ENCODE peak calls at places on chromosomes 1 and 21, in nine cellular contexts. Z, Q, M, C, B, A, D, T and Y are unnamed samples.

GRCh38 chr1:115814685-115815398 is 26.1 kb downstream of the NHLH2 start:
- DNase-seq in Z (no peak), Q (no peak), M (no peak), C (no peak), B (no peak), A (no peak), D (no peak), T (no peak), Y (no peak)

GRCh38 chr1:208010487-208011079 is 99.7 kb upstream of the CD34 start:
- DNase-seq in Z (no peak), Q (no peak), M (no peak), C (no peak), B (no peak), A (no peak), D (no peak), T (no peak), Y (no peak)

GRCh38 chr1:165259706-165260105 is 96.8 kb downstream of the LMX1A start:
- DNase-seq in Z (no peak), Q (no peak), M (no peak), C (no peak), B (no peak), A (no peak), D (no peak), T (no peak), Y (no peak)

GRCh38 chr1:42209516-42210370 is 45.2 kb upstream of the GUCA2A start:
- DNase-seq in Z (peak; percentile 14), Q (no peak), M (no peak), C (no peak), B (no peak), A (no peak), D (no peak), T (no peak), Y (no peak)

GRCh38 chr1:110011527-110012041 is 22.8 kb upstream of the STRIP1 start:
- DNase-seq in Z (peak; percentile 76), Q (peak; percentile 34), M (no peak), C (no peak), B (no peak), A (no peak), D (peak; percentile 14), T (no peak), Y (no peak)

GRCh38 chr1:228862542-228863505 is 127.5 kb downstream of the RHOU start:
- DNase-seq in Z (no peak), Q (no peak), M (no peak), C (no peak), B (no peak), A (no peak), D (no peak), T (no peak), Y (no peak)

GRCh38 chr1:240732390-240732789 is 120.4 kb upstream of the GREM2 start:
- DNase-seq in Z (peak; percentile 81), Q (peak; percentile 20), M (no peak), C (peak; percentile 15), B (no peak), A (peak; percentile 57), D (peak; percentile 0), T (no peak), Y (no peak)

GRCh38 chr21:42493109-42494060 is 2.6 kb downstream of the RSPH1 start:
- DNase-seq in Z (no peak), Q (no peak), M (no peak), C (no peak), B (no peak), A (no peak), D (no peak), T (no peak), Y (no peak)

GRCh38 chr1:185670187-185670627 is 64.0 kb upstream of the HMCN1 start:
- DNase-seq in Z (peak; percentile 46), Q (peak; percentile 56), M (no peak), C (no peak), B (no peak), A (peak; percentile 5), D (peak; percentile 33), T (no peak), Y (no peak)

GRCh38 chr1:62364726-62365125 is 45.5 kb upstream of the KANK4 start:
- DNase-seq in Z (peak; percentile 5), Q (no peak), M (no peak), C (no peak), B (no peak), A (no peak), D (no peak), T (no peak), Y (no peak)

GRCh38 chr1:47554901-47555300 is 117.1 kb downstream of the FOXD2 start:
- DNase-seq in Z (peak; percentile 52), Q (no peak), M (no peak), C (no peak), B (no peak), A (no peak), D (no peak), T (no peak), Y (no peak)

GRCh38 chr1:94986783-94987182 is 59.9 kb upstream of the CNN3 start:
- DNase-seq in Z (peak; percentile 90), Q (no peak), M (no peak), C (no peak), B (no peak), A (no peak), D (no peak), T (no peak), Y (no peak)

GRCh38 chr1:94642617-94643315 is 101.2 kb upstream of the F3 start:
- DNase-seq in Z (no peak), Q (no peak), M (no peak), C (no peak), B (no peak), A (no peak), D (no peak), T (no peak), Y (no peak)

GRCh38 chr1:12486401-12487005 is 131.5 kb downstream of the DHRS3 start:
- DNase-seq in Z (peak; percentile 45), Q (peak; percentile 13), M (peak; percentile 84), C (no peak), B (no peak), A (no peak), D (no peak), T (no peak), Y (no peak)

GRCh38 chr1:85544689-85545203 is 35.8 kb upstream of the CCN1 start:
- DNase-seq in Z (peak; percentile 53), Q (peak; percentile 28), M (no peak), C (no peak), B (no peak), A (no peak), D (no peak), T (no peak), Y (no peak)

GRCh38 chr1:170618418-170618817 is 45.5 kb upstream of the PRRX1 start:
- DNase-seq in Z (peak; percentile 57), Q (no peak), M (no peak), C (no peak), B (no peak), A (no peak), D (no peak), T (no peak), Y (no peak)

GRCh38 chr1:89806612-89807011 is 14.2 kb upstream of the LRRC8D start:
- DNase-seq in Z (no peak), Q (no peak), M (no peak), C (no peak), B (no peak), A (no peak), D (no peak), T (no peak), Y (no peak)

GRCh38 chr21:37208741-37209225 is 58.4 kb downstream of the VPS26C start:
- DNase-seq in Z (no peak), Q (no peak), M (no peak), C (no peak), B (no peak), A (no peak), D (no peak), T (no peak), Y (no peak)

GRCh38 chr1:168373869-168374268 is 93.2 kb downstream of the TBX19 start:
- DNase-seq in Z (peak; percentile 25), Q (no peak), M (no peak), C (no peak), B (no peak), A (no peak), D (no peak), T (peak; percentile 67), Y (no peak)

GRCh38 chr1:202241376-202242079 is 47.9 kb downstream of the LGR6 start:
- DNase-seq in Z (no peak), Q (peak; percentile 23), M (no peak), C (no peak), B (no peak), A (no peak), D (no peak), T (no peak), Y (peak; percentile 41)

GRCh38 chr21:42315296-42315891 is at the start of gene TFF3:
- DNase-seq in Z (no peak), Q (no peak), M (no peak), C (no peak), B (no peak), A (peak; percentile 88), D (no peak), T (no peak), Y (peak; percentile 79)

GRCh38 chr1:246592695-246593094 is 26.4 kb downstream of the CNST start:
- DNase-seq in Z (peak; percentile 98), Q (no peak), M (no peak), C (no peak), B (no peak), A (no peak), D (no peak), T (no peak), Y (no peak)

GRCh38 chr1:246567258-246568235 is 1.3 kb downstream of the CNST start:
- DNase-seq in Z (peak; percentile 81), Q (no peak), M (no peak), C (no peak), B (no peak), A (no peak), D (no peak), T (no peak), Y (no peak)

GRCh38 chr1:55284856-55285255 is 69.7 kb upstream of the USP24 start:
- DNase-seq in Z (peak; percentile 65), Q (peak; percentile 55), M (no peak), C (peak; percentile 24), B (no peak), A (peak; percentile 13), D (no peak), T (no peak), Y (no peak)

GRCh38 chr1:12140676-12141532 is 25.9 kb upstream of the TNFRSF1B start:
- DNase-seq in Z (no peak), Q (no peak), M (peak; percentile 45), C (no peak), B (no peak), A (no peak), D (no peak), T (no peak), Y (peak; percentile 78)

GRCh38 chr1:223611939-223612338 is 53.6 kb downstream of the CAPN8 start:
- DNase-seq in Z (no peak), Q (no peak), M (no peak), C (no peak), B (no peak), A (no peak), D (no peak), T (no peak), Y (no peak)

GRCh38 chr1:31376374-31377134 is 3.7 kb upstream of the FABP3 start:
- DNase-seq in Z (peak; percentile 99), Q (no peak), M (no peak), C (peak; percentile 36), B (no peak), A (no peak), D (no peak), T (peak; percentile 56), Y (no peak)

GRCh38 chr1:243471754-243472725 is 216.2 kb downstream of the SDCCAG8 start:
- DNase-seq in Z (peak; percentile 46), Q (no peak), M (no peak), C (no peak), B (no peak), A (peak; percentile 8), D (no peak), T (no peak), Y (no peak)

GRCh38 chr1:41122851-41123518 is 101.5 kb upstream of the SLFNL1 start:
- DNase-seq in Z (peak; percentile 93), Q (peak; percentile 73), M (no peak), C (no peak), B (no peak), A (no peak), D (no peak), T (no peak), Y (no peak)

GRCh38 chr1:22582670-22583635 is 19.7 kb downstream of the EPHA8 start:
- DNase-seq in Z (no peak), Q (no peak), M (no peak), C (no peak), B (no peak), A (no peak), D (no peak), T (no peak), Y (no peak)